ENCODE peak calls at places on chromosomes 13 and 19, in nine cellular contexts. One of them, this sample, is unnamed.

GRCh38 chr13:79659161-79659560 is 178.2 kb downstream of the NDFIP2 start:
- DNase-seq in CD4-positive, CD25-positive, alpha-beta regulatory T cell: no peak
- DNase-seq in NCI-H1105: peak
- DNase-seq in non-pigmented ciliary epithelial cell: no peak
- DNase-seq in hippocampal formation: no peak
- DNase-seq in T-helper 1 cell: no peak
- DNase-seq in germinal center: no peak
- DNase-seq in tibial artery: no peak
- DNase-seq in spleen: no peak
- DNase-seq in this sample: no peak

GRCh38 chr19:53977991-53978731 is 13.3 kb upstream of the CACNG6 start:
- DNase-seq in non-pigmented ciliary epithelial cell: peak
- DNase-seq in tibial artery: no peak
- DNase-seq in spleen: no peak
- DNase-seq in CD4-positive, CD25-positive, alpha-beta regulatory T cell: no peak
- DNase-seq in hippocampal formation: peak
- DNase-seq in T-helper 1 cell: no peak
- DNase-seq in NCI-H1105: no peak
- DNase-seq in germinal center: no peak
- DNase-seq in this sample: no peak

GRCh38 chr19:7833225-7834156 is 3.5 kb downstream of the EVI5L start:
- DNase-seq in germinal center: no peak
- DNase-seq in T-helper 1 cell: no peak
- DNase-seq in spleen: peak
- DNase-seq in CD4-positive, CD25-positive, alpha-beta regulatory T cell: no peak
- DNase-seq in non-pigmented ciliary epithelial cell: no peak
- DNase-seq in tibial artery: no peak
- DNase-seq in hippocampal formation: no peak
- DNase-seq in NCI-H1105: no peak
- DNase-seq in this sample: no peak

GRCh38 chr13:67238277-67238859 is 8.2 kb upstream of the PCDH9 start:
- DNase-seq in spleen: no peak
- DNase-seq in T-helper 1 cell: no peak
- DNase-seq in germinal center: peak
- DNase-seq in tibial artery: no peak
- DNase-seq in hippocampal formation: no peak
- DNase-seq in CD4-positive, CD25-positive, alpha-beta regulatory T cell: no peak
- DNase-seq in non-pigmented ciliary epithelial cell: no peak
- DNase-seq in NCI-H1105: no peak
- DNase-seq in this sample: no peak

GRCh38 chr13:30900952-30901749 is 4.9 kb upstream of the MEDAG start:
- DNase-seq in spleen: no peak
- DNase-seq in non-pigmented ciliary epithelial cell: no peak
- DNase-seq in hippocampal formation: no peak
- DNase-seq in T-helper 1 cell: no peak
- DNase-seq in germinal center: no peak
- DNase-seq in CD4-positive, CD25-positive, alpha-beta regulatory T cell: no peak
- DNase-seq in NCI-H1105: no peak
- DNase-seq in tibial artery: no peak
- DNase-seq in this sample: no peak

GRCh38 chr13:52938065-52938464 is 89.6 kb upstream of the PCDH8 start:
- DNase-seq in T-helper 1 cell: no peak
- DNase-seq in non-pigmented ciliary epithelial cell: no peak
- DNase-seq in spleen: no peak
- DNase-seq in hippocampal formation: no peak
- DNase-seq in germinal center: no peak
- DNase-seq in CD4-positive, CD25-positive, alpha-beta regulatory T cell: no peak
- DNase-seq in NCI-H1105: no peak
- DNase-seq in tibial artery: no peak
- DNase-seq in this sample: no peak

GRCh38 chr13:30737511-30738342 is 2.4 kb downstream of the ALOX5AP start:
- DNase-seq in NCI-H1105: no peak
- DNase-seq in T-helper 1 cell: no peak
- DNase-seq in spleen: peak
- DNase-seq in tibial artery: no peak
- DNase-seq in CD4-positive, CD25-positive, alpha-beta regulatory T cell: no peak
- DNase-seq in non-pigmented ciliary epithelial cell: no peak
- DNase-seq in germinal center: peak
- DNase-seq in hippocampal formation: no peak
- DNase-seq in this sample: no peak

GRCh38 chr19:13827656-13828055 is 32.4 kb downstream of the ZSWIM4 start:
- DNase-seq in tibial artery: no peak
- DNase-seq in NCI-H1105: no peak
- DNase-seq in hippocampal formation: no peak
- DNase-seq in germinal center: no peak
- DNase-seq in T-helper 1 cell: no peak
- DNase-seq in non-pigmented ciliary epithelial cell: no peak
- DNase-seq in spleen: no peak
- DNase-seq in CD4-positive, CD25-positive, alpha-beta regulatory T cell: no peak
- DNase-seq in this sample: no peak

GRCh38 chr13:106407338-106407737 is 128.1 kb downstream of the EFNB2 start:
- DNase-seq in spleen: no peak
- DNase-seq in CD4-positive, CD25-positive, alpha-beta regulatory T cell: no peak
- DNase-seq in hippocampal formation: no peak
- DNase-seq in T-helper 1 cell: no peak
- DNase-seq in non-pigmented ciliary epithelial cell: no peak
- DNase-seq in germinal center: no peak
- DNase-seq in NCI-H1105: no peak
- DNase-seq in tibial artery: no peak
- DNase-seq in this sample: no peak

GRCh38 chr19:5436101-5436947 is 18.9 kb upstream of the ZNRF4 start:
- DNase-seq in T-helper 1 cell: no peak
- DNase-seq in NCI-H1105: peak
- DNase-seq in hippocampal formation: peak
- DNase-seq in spleen: no peak
- DNase-seq in tibial artery: no peak
- DNase-seq in germinal center: peak
- DNase-seq in CD4-positive, CD25-positive, alpha-beta regulatory T cell: no peak
- DNase-seq in non-pigmented ciliary epithelial cell: peak
- DNase-seq in this sample: no peak

GRCh38 chr19:18634612-18635290 is 2.1 kb upstream of the KLHL26 start:
- DNase-seq in NCI-H1105: no peak
- DNase-seq in T-helper 1 cell: no peak
- DNase-seq in hippocampal formation: no peak
- DNase-seq in non-pigmented ciliary epithelial cell: no peak
- DNase-seq in spleen: no peak
- DNase-seq in tibial artery: no peak
- DNase-seq in germinal center: no peak
- DNase-seq in CD4-positive, CD25-positive, alpha-beta regulatory T cell: no peak
- DNase-seq in this sample: no peak

GRCh38 chr13:114315074-114315785 is 927 bp downstream of the CHAMP1 start:
- DNase-seq in tibial artery: no peak
- DNase-seq in non-pigmented ciliary epithelial cell: no peak
- DNase-seq in NCI-H1105: no peak
- DNase-seq in CD4-positive, CD25-positive, alpha-beta regulatory T cell: peak
- DNase-seq in T-helper 1 cell: no peak
- DNase-seq in hippocampal formation: no peak
- DNase-seq in spleen: no peak
- DNase-seq in germinal center: peak
- DNase-seq in this sample: no peak